ENCODE peak calls at places on chromosomes 4 and X, in four cellular contexts. B, J, Y and W are unnamed samples.

GRCh38 chr4:69860007-69860406 is at the start of gene SULT1E1:
- DNase-seq in B (no peak), J (no peak), Y (no peak), W (peak)

GRCh38 chrX:153878969-153879653 is 6.9 kb downstream of the L1CAM start:
- DNase-seq in B (no peak), J (no peak), Y (no peak), W (no peak)

GRCh38 chr4:103996059-103996458 is 276.3 kb upstream of the TACR3 start:
- DNase-seq in B (no peak), J (no peak), Y (no peak), W (no peak)

GRCh38 chr4:82823062-82823461 is 24.5 kb upstream of the SCD5 start:
- DNase-seq in B (no peak), J (no peak), Y (no peak), W (no peak)

GRCh38 chr4:59973496-59973895 is 1226.6 kb upstream of the ADGRL3 start:
- DNase-seq in B (no peak), J (no peak), Y (no peak), W (no peak)

GRCh38 chr4:89338206-89338605 is 30.6 kb upstream of the GPRIN3 start:
- DNase-seq in B (no peak), J (no peak), Y (no peak), W (no peak)

GRCh38 chrX:138006176-138006575 is 440.2 kb downstream of the ZIC3 start:
- DNase-seq in B (no peak), J (no peak), Y (no peak), W (no peak)

GRCh38 chr4:105113800-105114199 is 32.9 kb upstream of the TET2 start:
- DNase-seq in B (no peak), J (no peak), Y (no peak), W (no peak)

GRCh38 chrX:148501121-148502066 is 977 bp downstream of the AFF2 start:
- DNase-seq in B (peak), J (no peak), Y (no peak), W (no peak)

GRCh38 chr4:19999331-19999730 is 252.4 kb upstream of the SLIT2 start:
- DNase-seq in B (no peak), J (no peak), Y (no peak), W (no peak)

GRCh38 chr4:124111411-124111810 is 601.1 kb downstream of the ANKRD50 start:
- DNase-seq in B (no peak), J (no peak), Y (no peak), W (no peak)

GRCh38 chr4:130026185-130026584 is 930.2 kb downstream of the C4orf33 start:
- DNase-seq in B (no peak), J (no peak), Y (no peak), W (no peak)

GRCh38 chr4:1533501-1534064 is 127.3 kb upstream of the NKX1-1 start:
- DNase-seq in B (no peak), J (no peak), Y (peak), W (no peak)

GRCh38 chr4:184980261-184980660 is 38.0 kb upstream of the HELT start:
- DNase-seq in B (no peak), J (no peak), Y (no peak), W (no peak)

GRCh38 chrX:38192007-38192625 is 28.6 kb downstream of the SRPX start:
- DNase-seq in B (no peak), J (peak), Y (no peak), W (no peak)

GRCh38 chr4:83083925-83084475 is 30.5 kb downstream of the PLAC8 start:
- DNase-seq in B (no peak), J (peak), Y (no peak), W (no peak)

GRCh38 chr4:189059996-189060570 is 880.6 kb upstream of the FRG1 start:
- DNase-seq in B (no peak), J (no peak), Y (no peak), W (no peak)

GRCh38 chr4:110667670-110668069 is 44.8 kb upstream of the PITX2 start:
- DNase-seq in B (no peak), J (peak), Y (no peak), W (no peak)

GRCh38 chrX:97898798-97899197 is 1015.1 kb downstream of the RPA4 start:
- DNase-seq in B (no peak), J (no peak), Y (no peak), W (no peak)

GRCh38 chrX:106170318-106170717 is 2.2 kb downstream of the PWWP3B start:
- DNase-seq in B (no peak), J (no peak), Y (no peak), W (peak)

GRCh38 chr4:126564283-126564854 is 1068.4 kb upstream of the INTU start:
- DNase-seq in B (no peak), J (no peak), Y (no peak), W (no peak)

GRCh38 chrX:126670258-126670657 is 117.6 kb upstream of the DCAF12L1 start:
- DNase-seq in B (no peak), J (no peak), Y (no peak), W (no peak)

GRCh38 chrX:72604705-72605104 is 32.1 kb upstream of the HDAC8 start:
- DNase-seq in B (no peak), J (no peak), Y (no peak), W (no peak)

GRCh38 chrX:10467793-10468192 is 152.6 kb downstream of the MID1 start:
- DNase-seq in B (no peak), J (no peak), Y (no peak), W (no peak)

GRCh38 chrX:33211356-33212254 is at the start of gene DMD:
- DNase-seq in B (no peak), J (peak), Y (peak), W (peak)
- TF ChIP-seq CTCF in B (no peak), J (no peak), Y (peak), W (no peak)

GRCh38 chr4:95693594-95693993 is 144.8 kb upstream of the UNC5C start:
- DNase-seq in B (no peak), J (no peak), Y (no peak), W (no peak)
- TF ChIP-seq CTCF in B (no peak), J (no peak), Y (peak), W (peak)

DNA sequence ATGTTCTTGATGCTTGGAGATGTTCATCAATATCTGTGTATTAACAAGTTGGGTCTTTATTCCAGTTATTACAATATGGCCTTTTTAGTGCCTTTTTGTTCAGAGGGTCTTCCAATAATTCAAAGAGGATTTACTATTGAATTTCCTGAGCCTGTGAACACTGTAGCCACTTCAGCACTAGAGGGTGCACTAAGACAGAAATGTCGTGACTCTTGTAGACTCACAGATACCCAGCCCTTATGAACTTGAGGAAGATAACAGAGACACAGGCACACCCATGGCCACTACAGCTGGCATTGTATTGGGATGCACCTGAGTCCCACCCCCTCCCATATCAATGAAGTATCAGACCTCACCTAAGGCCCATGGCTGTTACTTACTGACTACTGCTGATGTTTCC is 54.4 kb upstream of the ACTRT1 start:
- DNase-seq in B (peak), J (no peak), Y (no peak), W (no peak)
- TF ChIP-seq CTCF in B (peak), J (no peak), Y (no peak), W (peak)

GRCh38 chrX:102154218-102154860 is 1.4 kb downstream of the BEX5 start:
- DNase-seq in B (no peak), J (peak), Y (no peak), W (no peak)
- TF ChIP-seq CTCF in B (no peak), J (no peak), Y (peak), W (peak)

GRCh38 chrX:131217878-131218486 is 71.1 kb downstream of the IGSF1 start:
- DNase-seq in B (no peak), J (no peak), Y (no peak), W (no peak)
- TF ChIP-seq CTCF in B (no peak), J (no peak), Y (no peak), W (no peak)

GRCh38 chr4:156983366-156983765 is 11.8 kb upstream of the PDGFC start:
- DNase-seq in B (peak), J (no peak), Y (no peak), W (no peak)
- TF ChIP-seq CTCF in B (no peak), J (no peak), Y (peak), W (peak)

GRCh38 chr4:147839200-147839599 is 107.3 kb downstream of the ARHGAP10 start:
- DNase-seq in B (no peak), J (no peak), Y (no peak), W (peak)

GRCh38 chr4:147837854-147838253 is 106.0 kb downstream of the ARHGAP10 start:
- DNase-seq in B (no peak), J (no peak), Y (no peak), W (no peak)

GRCh38 chr4:147839651-147840050 is 107.8 kb downstream of the ARHGAP10 start:
- DNase-seq in B (no peak), J (no peak), Y (no peak), W (peak)

GRCh38 chr4:147836807-147837206 is 104.9 kb downstream of the ARHGAP10 start:
- DNase-seq in B (no peak), J (no peak), Y (no peak), W (no peak)

DNA sequence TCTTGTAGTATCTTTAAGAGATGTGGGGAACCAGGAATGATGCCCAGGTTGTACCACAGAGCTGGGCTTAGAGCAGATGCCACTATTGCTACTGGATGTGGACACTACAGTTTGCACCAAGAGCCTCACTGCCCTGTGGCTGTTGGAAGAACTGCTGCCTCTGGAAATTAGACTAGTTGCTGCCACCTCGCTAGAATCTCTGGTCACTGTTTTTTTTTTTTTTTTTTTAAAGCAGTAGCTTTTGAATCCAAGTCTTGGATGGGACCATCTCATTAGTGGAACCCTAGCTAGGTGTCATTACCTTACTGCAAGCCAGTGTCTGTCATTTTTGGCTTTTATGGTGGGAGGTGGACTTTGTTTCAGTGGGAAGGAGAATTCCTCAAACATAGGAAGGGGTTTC is 105.5 kb downstream of the ARHGAP10 start:
- DNase-seq in B (peak), J (no peak), Y (no peak), W (no peak)
- TF ChIP-seq CTCF in B (no peak), J (no peak), Y (peak), W (peak)